ENCODE peak calls at places on chromosomes 12 and 14, in eight cellular contexts. T is dermis microvascular lymphatic vessel endothelial cell; G is effector memory CD8-positive, alpha-beta T cell; C is GM19239; S is ecto neural progenitor cell; L is NCI-H1436; E is stimulated activated naive B cell treated with anti-CD40 and anti-IgM and Interleukin-4, amounts not matched to agents 10 μg/mL and 1 μg/mL and 100 μg/mL, for 72 hours; N is stimulated activated CD8-positive, alpha-beta memory T cell treated with anti-CD3 and anti-CD28 coated beads, Interleukin-4, amount 100 ng/mL, for 4 hours. V is an unnamed sample.

GRCh38 chr12:53862831-53863230 is 75.8 kb upstream of the HOXC13 start:
- DNase-seq in S (no peak), T (no peak), G (no peak), N (no peak), C (no peak), E (no peak), L (no peak), V (no peak)

GRCh38 chr12:130563322-130563721 is 152.8 kb downstream of the RIMBP2 start:
- DNase-seq in L (no peak), G (no peak), E (no peak), C (no peak), N (no peak), S (no peak), T (no peak), V (no peak)

GRCh38 chr12:132836803-132837331 is 8.2 kb upstream of the GOLGA3 start:
- DNase-seq in S (no peak), E (no peak), C (no peak), L (no peak), T (no peak), N (no peak), G (no peak), V (no peak)

GRCh38 chr12:11927311-11927935 is 143.3 kb upstream of the BCL2L14 start:
- DNase-seq in L (no peak), S (peak; percentile 73), G (no peak), T (no peak), E (no peak), C (no peak), N (no peak), V (no peak)

GRCh38 chr12:101859664-101860607 is 17.4 kb upstream of the DRAM1 start:
- DNase-seq in L (no peak), N (no peak), E (no peak), G (no peak), T (no peak), C (no peak), S (no peak), V (no peak)

GRCh38 chr12:90331262-90331661 is 622.6 kb upstream of the ATP2B1 start:
- DNase-seq in G (no peak), L (no peak), C (no peak), E (no peak), S (no peak), T (peak; percentile 95), N (no peak), V (no peak)

GRCh38 chr14:20680843-20681347 is 3.5 kb upstream of the RNASE4 start:
- DNase-seq in S (no peak), L (no peak), T (no peak), C (peak; percentile 56), G (no peak), E (no peak), N (no peak), V (no peak)

GRCh38 chr12:132866251-132866828 is 21.1 kb downstream of the CHFR start:
- DNase-seq in L (no peak), C (no peak), S (no peak), T (no peak), E (no peak), G (no peak), N (no peak), V (no peak)

GRCh38 chr14:23153891-23154796 is 29.3 kb downstream of the SLC7A8 start:
- DNase-seq in G (no peak), S (peak; percentile 57), L (no peak), E (no peak), C (no peak), T (no peak), N (no peak), V (peak; percentile 76)

GRCh38 chr14:23371865-23372264 is 744 bp upstream of the IL25 start:
- DNase-seq in E (no peak), G (no peak), L (no peak), T (no peak), C (no peak), S (no peak), N (no peak), V (no peak)

GRCh38 chr12:22287776-22288621 is 46.5 kb downstream of the ST8SIA1 start:
- DNase-seq in L (no peak), S (no peak), G (peak; percentile 6), E (no peak), T (peak; percentile 28), C (no peak), N (no peak), V (no peak)

GRCh38 chr12:117412465-117413190 is 51.2 kb upstream of the NOS1 start:
- DNase-seq in E (no peak), C (no peak), T (no peak), G (no peak), L (no peak), N (no peak), S (no peak), V (no peak)

GRCh38 chr14:21097616-21098133 is 780 bp downstream of the ZNF219 start:
- DNase-seq in C (peak; percentile 27), G (no peak), L (peak; percentile 31), T (no peak), E (no peak), N (no peak), S (peak; percentile 72), V (no peak)

GRCh38 chr12:130351331-130351730 is 13.6 kb downstream of the PIWIL1 start:
- DNase-seq in S (no peak), G (no peak), E (no peak), T (no peak), L (no peak), C (no peak), N (no peak), V (no peak)

GRCh38 chr12:56358836-56359532 is 923 bp downstream of the STAT2 start:
- DNase-seq in N (no peak), T (no peak), L (no peak), E (no peak), S (no peak), C (no peak), G (no peak), V (peak; percentile 89)

GRCh38 chr12:674272-674781 is 11.1 kb upstream of the NINJ2 start:
- DNase-seq in N (peak; percentile 46), S (no peak), T (peak; percentile 55), C (peak; percentile 20), G (peak; percentile 79), L (no peak), E (peak; percentile 80), V (no peak)

GRCh38 chr14:90453401-90453951 is 56.6 kb downstream of the CALM1 start:
- DNase-seq in L (no peak), T (peak; percentile 97), N (no peak), C (no peak), E (no peak), S (no peak), G (no peak), V (peak; percentile 75)

GRCh38 chr14:90583916-90584605 is 187.2 kb downstream of the CALM1 start:
- DNase-seq in L (no peak), G (no peak), N (no peak), T (no peak), C (no peak), E (no peak), S (no peak), V (no peak)

GRCh38 chr14:23078692-23079116 is 16.2 kb downstream of the ACIN1 start:
- DNase-seq in S (no peak), L (no peak), N (no peak), C (no peak), T (peak; percentile 87), G (no peak), E (no peak), V (peak; percentile 55)

GRCh38 chr14:106551265-106551664 is 1024.9 kb downstream of the TMEM121 start:
- DNase-seq in G (no peak), L (no peak), N (no peak), S (no peak), E (no peak), C (no peak), T (no peak), V (no peak)

GRCh38 chr12:124678421-124678893 is 111.0 kb upstream of the NCOR2 start:
- DNase-seq in T (no peak), C (no peak), E (no peak), G (no peak), N (no peak), L (no peak), S (no peak), V (no peak)

GRCh38 chr12:54357802-54358619 is 6.3 kb downstream of the GPR84 start:
- DNase-seq in G (no peak), C (peak; percentile 66), S (peak; percentile 53), N (no peak), L (peak; percentile 39), E (no peak), T (peak; percentile 56), V (peak; percentile 69)

GRCh38 chr12:92605621-92606170 is 97.1 kb upstream of the PLEKHG7 start:
- DNase-seq in N (no peak), E (no peak), S (no peak), C (no peak), L (no peak), G (no peak), T (no peak), V (no peak)

GRCh38 chr12:55847033-55847432 is 4.3 kb upstream of the MMP19 start:
- DNase-seq in E (no peak), L (no peak), G (no peak), C (no peak), N (no peak), S (no peak), T (peak; percentile 34), V (no peak)

GRCh38 chr12:52496590-52497071 is 3.6 kb upstream of the KRT6A start:
- DNase-seq in L (no peak), N (no peak), G (no peak), S (no peak), T (no peak), E (no peak), C (no peak), V (no peak)

GRCh38 chr14:77204457-77204796 is 22.8 kb downstream of the TMEM63C start:
- DNase-seq in C (no peak), G (no peak), N (no peak), E (no peak), T (no peak), L (peak; percentile 91), S (no peak), V (peak; percentile 60)

GRCh38 chr14:61489002-61489401 is 167.6 kb downstream of the PRKCH start:
- DNase-seq in S (no peak), T (no peak), G (no peak), N (no peak), C (no peak), E (no peak), L (no peak), V (no peak)